ENCODE peak calls at places on chromosomes 3 and 15, in eight cellular contexts. E is heart left ventricle; S is ELF-1; Q is tibial artery; I is AG08395; H is HTR-8/SVneo; N is LNCaP clone FGC; W is stimulated activated CD8-positive, alpha-beta memory T cell treated with anti-CD3 and anti-CD28 coated beads, Interleukin-4, amount 100 ng/mL, for 24 hours. F is an unnamed sample.

GRCh38 chr15:45274636-45275035 is 22.6 kb downstream of the SLC28A2 start:
- DNase-seq in E (no peak), S (no peak), Q (no peak), I (no peak), H (no peak), N (no peak), W (no peak), F (no peak)

GRCh38 chr3:134896141-134896540 is 101.1 kb downstream of the EPHB1 start:
- DNase-seq in E (no peak), S (no peak), Q (no peak), I (no peak), H (no peak), N (no peak), W (no peak), F (no peak)

GRCh38 chr3:153284282-153284938 is 122.4 kb downstream of the RAP2B start:
- DNase-seq in E (peak), S (no peak), Q (peak), I (peak), H (peak), N (peak), W (peak), F (peak)

GRCh38 chr15:78341057-78341763 is 1.1 kb downstream of the CRABP1 start:
- DNase-seq in E (no peak), S (peak), Q (no peak), I (no peak), H (no peak), N (no peak), W (no peak), F (no peak)

GRCh38 chr15:58311551-58311950 is 120.2 kb upstream of the LIPC start:
- DNase-seq in E (no peak), S (no peak), Q (no peak), I (no peak), H (no peak), N (no peak), W (no peak), F (no peak)

GRCh38 chr3:161406594-161407555 is 35.6 kb upstream of the SPTSSB start:
- DNase-seq in E (no peak), S (no peak), Q (no peak), I (no peak), H (no peak), N (no peak), W (no peak), F (no peak)

GRCh38 chr15:56948766-56949105 is 30.3 kb downstream of the TCF12 start:
- DNase-seq in E (no peak), S (no peak), Q (no peak), I (no peak), H (no peak), N (no peak), W (no peak), F (no peak)

GRCh38 chr15:27743638-27744037 is 355.5 kb downstream of the OCA2 start:
- DNase-seq in E (no peak), S (no peak), Q (no peak), I (no peak), H (no peak), N (no peak), W (no peak), F (no peak)

GRCh38 chr3:17894434-17895060 is 152.1 kb upstream of the TBC1D5 start:
- DNase-seq in E (no peak), S (peak), Q (no peak), I (peak), H (no peak), N (peak), W (peak), F (peak)

GRCh38 chr3:36394176-36394575 is 13.9 kb downstream of the STAC start:
- DNase-seq in E (no peak), S (no peak), Q (no peak), I (peak), H (no peak), N (no peak), W (no peak), F (no peak)

GRCh38 chr3:13598201-13598600 is 49.3 kb downstream of the FBLN2 start:
- DNase-seq in E (peak), S (no peak), Q (no peak), I (no peak), H (no peak), N (no peak), W (no peak), F (no peak)

GRCh38 chr3:172221550-172221949 is 182.2 kb downstream of the FNDC3B start:
- DNase-seq in E (no peak), S (no peak), Q (no peak), I (peak), H (peak), N (no peak), W (no peak), F (no peak)

GRCh38 chr3:84717894-84718293 is 240.9 kb upstream of the CADM2 start:
- DNase-seq in E (no peak), S (no peak), Q (no peak), I (no peak), H (no peak), N (no peak), W (no peak), F (no peak)

GRCh38 chr15:64990168-64990470 is 405 bp upstream of the SPG21 start:
- DNase-seq in E (no peak), S (no peak), Q (no peak), I (no peak), H (peak), N (no peak), W (no peak), F (no peak)

GRCh38 chr3:127002195-127003174 is 19.6 kb downstream of the PLXNA1 start:
- DNase-seq in E (peak), S (peak), Q (peak), I (peak), H (peak), N (no peak), W (no peak), F (no peak)

GRCh38 chr3:139839034-139839433 is 96.0 kb upstream of the CLSTN2 start:
- DNase-seq in E (no peak), S (no peak), Q (no peak), I (no peak), H (no peak), N (no peak), W (no peak), F (no peak)

GRCh38 chr3:10242182-10243065 is 5.8 kb upstream of the TATDN2 start:
- DNase-seq in E (no peak), S (no peak), Q (no peak), I (peak), H (no peak), N (no peak), W (peak), F (peak)

GRCh38 chr15:25811481-25811906 is 51.6 kb downstream of the ATP10A start:
- DNase-seq in E (no peak), S (no peak), Q (peak), I (no peak), H (no peak), N (no peak), W (no peak), F (no peak)

GRCh38 chr15:89127054-89127702 is 38.9 kb downstream of the ABHD2 start:
- DNase-seq in E (peak), S (no peak), Q (peak), I (no peak), H (no peak), N (no peak), W (no peak), F (no peak)

GRCh38 chr15:76303909-76304308 is 7.4 kb downstream of the ETFA start:
- DNase-seq in E (no peak), S (no peak), Q (no peak), I (no peak), H (no peak), N (no peak), W (no peak), F (no peak)

GRCh38 chr15:101600024-101600423 is 52.2 kb downstream of the TM2D3 start:
- DNase-seq in E (no peak), S (no peak), Q (no peak), I (no peak), H (no peak), N (no peak), W (no peak), F (no peak)

GRCh38 chr3:97815149-97815917 is 6.5 kb upstream of the CRYBG3 start:
- DNase-seq in E (no peak), S (no peak), Q (no peak), I (no peak), H (no peak), N (no peak), W (no peak), F (peak)

GRCh38 chr3:184336484-184337230 is 743 bp upstream of the FAM131A start:
- DNase-seq in E (peak), S (peak), Q (peak), I (peak), H (no peak), N (peak), W (no peak), F (no peak)

GRCh38 chr15:57878573-57878972 is 172.1 kb downstream of the POLR2M start:
- DNase-seq in E (no peak), S (no peak), Q (no peak), I (no peak), H (no peak), N (no peak), W (no peak), F (no peak)

F was measured in stimulated activated CD4-positive, alpha-beta T cell treated with anti-CD3 and anti-CD28 coated beads, TNF-alpha, amount 100 ng/mL, for 48 hours.